ENCODE peak calls at places on chromosomes 5 and 9, in nine cellular contexts. Q, V, X, A, I, U, T, E and Y are unnamed samples.

GRCh38 chr5:9382511-9382910 is 163.4 kb downstream of the SEMA5A start:
- DNase-seq in Q (no peak), V (no peak), X (no peak), A (no peak), I (no peak), U (no peak), T (no peak), E (no peak), Y (no peak)

GRCh38 chr9:128304151-128304970 is 17.9 kb downstream of the TRUB2 start:
- DNase-seq in Q (no peak), V (no peak), X (no peak), A (no peak), I (no peak), U (no peak), T (no peak), E (no peak), Y (no peak)

GRCh38 chr5:147148715-147149114 is 86.1 kb upstream of the STK32A start:
- DNase-seq in Q (no peak), V (no peak), X (no peak), A (no peak), I (no peak), U (no peak), T (no peak), E (no peak), Y (no peak)

GRCh38 chr9:76987594-76988200 is 31.8 kb upstream of the FOXB2 start:
- DNase-seq in Q (peak; percentile 5), V (peak; percentile 64), X (no peak), A (no peak), I (peak; percentile 55), U (peak; percentile 51), T (peak; percentile 68), E (peak; percentile 42), Y (peak; percentile 88)

GRCh38 chr5:141665995-141666940 is 15.1 kb upstream of the FCHSD1 start:
- DNase-seq in Q (no peak), V (peak; percentile 68), X (no peak), A (no peak), I (no peak), U (no peak), T (no peak), E (no peak), Y (no peak)

GRCh38 chr5:77960305-77960704 is 184.2 kb upstream of the TBCA start:
- DNase-seq in Q (no peak), V (no peak), X (no peak), A (no peak), I (no peak), U (peak; percentile 43), T (no peak), E (no peak), Y (no peak)

GRCh38 chr5:873328-873727 is 19.3 kb downstream of the BRD9 start:
- DNase-seq in Q (no peak), V (no peak), X (no peak), A (no peak), I (no peak), U (no peak), T (no peak), E (no peak), Y (no peak)

GRCh38 chr9:126056312-126057021 is 270.2 kb upstream of the MVB12B start:
- DNase-seq in Q (no peak), V (peak; percentile 52), X (no peak), A (no peak), I (no peak), U (no peak), T (no peak), E (no peak), Y (no peak)

GRCh38 chr5:36875051-36875788 is 1.3 kb upstream of the NIPBL start:
- DNase-seq in Q (peak; percentile 53), V (peak; percentile 60), X (peak; percentile 28), A (peak; percentile 15), I (peak; percentile 23), U (peak; percentile 37), T (peak; percentile 51), E (peak; percentile 65), Y (peak; percentile 62)

GRCh38 chr5:143592648-143593047 is 189.2 kb upstream of the NR3C1 start:
- DNase-seq in Q (peak; percentile 24), V (no peak), X (no peak), A (no peak), I (peak; percentile 37), U (no peak), T (peak; percentile 74), E (no peak), Y (no peak)

GRCh38 chr9:37390759-37391158 is 31.7 kb upstream of the GRHPR start:
- DNase-seq in Q (no peak), V (peak; percentile 83), X (no peak), A (no peak), I (peak; percentile 21), U (no peak), T (peak; percentile 18), E (peak; percentile 52), Y (peak; percentile 90)

GRCh38 chr9:1979815-1980367 is 35.3 kb upstream of the SMARCA2 start:
- DNase-seq in Q (no peak), V (no peak), X (no peak), A (no peak), I (no peak), U (no peak), T (peak; percentile 60), E (peak; percentile 11), Y (no peak)

GRCh38 chr5:150058480-150059126 is 27.8 kb downstream of the CSF1R start:
- DNase-seq in Q (peak; percentile 30), V (peak; percentile 26), X (no peak), A (no peak), I (peak; percentile 88), U (no peak), T (peak; percentile 53), E (no peak), Y (no peak)

GRCh38 chr5:138445547-138446271 is 6.9 kb downstream of the REEP2 start:
- DNase-seq in Q (no peak), V (peak; percentile 53), X (no peak), A (no peak), I (no peak), U (no peak), T (no peak), E (peak; percentile 5), Y (no peak)

GRCh38 chr5:168328804-168329203 is 37.4 kb downstream of the WWC1 start:
- DNase-seq in Q (no peak), V (peak; percentile 72), X (no peak), A (no peak), I (no peak), U (no peak), T (no peak), E (peak; percentile 75), Y (peak; percentile 81)